ENCODE peak calls at places on chromosomes 12 and 14, in six cellular contexts. A, V, H, T, P and I are unnamed samples.

GRCh38 chr14:88232783-88233182 is 90.3 kb downstream of the KCNK10 start:
- DNase-seq in A (no peak), V (no peak), H (no peak), T (no peak), P (no peak), I (no peak)

GRCh38 chr12:115096673-115097349 is 412.8 kb upstream of the TBX3 start:
- DNase-seq in A (no peak), V (no peak), H (peak; percentile 22), T (no peak), P (no peak), I (no peak)

GRCh38 chr12:20220339-20220738 is 148.0 kb upstream of the PDE3A start:
- DNase-seq in A (no peak), V (no peak), H (no peak), T (no peak), P (no peak), I (no peak)

GRCh38 chr12:68175566-68176033 is 16.1 kb upstream of the IFNG start:
- DNase-seq in A (no peak), V (no peak), H (no peak), T (peak; percentile 62), P (peak; percentile 89), I (no peak)

GRCh38 chr12:81627336-81628189 is 131.6 kb downstream of the PPFIA2 start:
- DNase-seq in A (peak; percentile 33), V (no peak), H (no peak), T (no peak), P (no peak), I (no peak)

GRCh38 chr12:104360988-104361707 is 57.6 kb downstream of the EID3 start:
- DNase-seq in A (no peak), V (no peak), H (no peak), T (no peak), P (no peak), I (no peak)

GRCh38 chr14:23365353-23366162 is 586 bp upstream of the EFS start:
- DNase-seq in A (no peak), V (no peak), H (no peak), T (no peak), P (no peak), I (no peak)

GRCh38 chr14:63454863-63455622 is 88.1 kb downstream of the PPP2R5E start:
- DNase-seq in A (peak; percentile 25), V (no peak), H (no peak), T (no peak), P (no peak), I (no peak)

GRCh38 chr12:57087689-57088441 is 1.0 kb upstream of the NAB2 start:
- DNase-seq in A (peak; percentile 31), V (peak; percentile 96), H (peak; percentile 89), T (peak; percentile 91), P (peak; percentile 83), I (peak; percentile 97)

GRCh38 chr12:106342397-106343212 is 14.9 kb upstream of the POLR3B start:
- DNase-seq in A (peak; percentile 50), V (peak; percentile 96), H (peak; percentile 71), T (no peak), P (no peak), I (no peak)

GRCh38 chr12:106898001-106898966 is 57.4 kb upstream of the TMEM263 start:
- DNase-seq in A (peak; percentile 84), V (no peak), H (no peak), T (no peak), P (no peak), I (no peak)

GRCh38 chr14:54566410-54567223 is at the start of gene SAMD4A:
- DNase-seq in A (peak; percentile 40), V (peak; percentile 94), H (peak; percentile 87), T (peak; percentile 64), P (peak; percentile 53), I (peak; percentile 86)

GRCh38 chr14:48584031-48584430 is 908.6 kb upstream of the MDGA2 start:
- DNase-seq in A (no peak), V (no peak), H (no peak), T (no peak), P (no peak), I (no peak)

GRCh38 chr14:103745424-103745823 is 29.8 kb downstream of the ZFYVE21 start:
- DNase-seq in A (no peak), V (no peak), H (no peak), T (no peak), P (no peak), I (no peak)